ENCODE peak calls at places on chromosomes 13 and 19, in seven cellular contexts. O is endothelial cell, I is osteocyte, Y is lower lobe of right lung, S is fibroblast of lung, V is adrenal gland, Z is AG04450. N is an unnamed sample.

GRCh38 chr13:59906413-59907027 is 257.2 kb downstream of the DIAPH3 start:
- DNase-seq in O (no peak), I (no peak), Y (no peak), S (peak; percentile 76), V (no peak), Z (peak; percentile 8), N (no peak)

GRCh38 chr13:59715591-59715990 is 448.1 kb downstream of the DIAPH3 start:
- DNase-seq in O (no peak), I (no peak), Y (no peak), S (no peak), V (no peak), Z (no peak), N (no peak)

GRCh38 chr13:48233886-48234488 is 981 bp downstream of the ITM2B start:
- DNase-seq in O (no peak), I (no peak), Y (no peak), S (peak; percentile 75), V (no peak), Z (no peak), N (peak; percentile 36)

GRCh38 chr13:32080328-32080744 is 48.8 kb downstream of the FRY start:
- DNase-seq in O (no peak), I (no peak), Y (no peak), S (no peak), V (no peak), Z (no peak), N (no peak)

GRCh38 chr19:58579473-58580142 is 6.5 kb upstream of the MZF1 start:
- DNase-seq in O (no peak), I (peak; percentile 71), Y (no peak), S (no peak), V (peak; percentile 19), Z (no peak), N (no peak)

GRCh38 chr19:50928841-50929240 is 17.6 kb upstream of the KLK4 start:
- DNase-seq in O (no peak), I (no peak), Y (no peak), S (no peak), V (no peak), Z (no peak), N (no peak)

GRCh38 chr13:111204438-111205177 is 89.5 kb downstream of the ARHGEF7 start:
- DNase-seq in O (no peak), I (no peak), Y (peak; percentile 73), S (peak; percentile 86), V (peak; percentile 64), Z (peak; percentile 55), N (no peak)

GRCh38 chr19:7729831-7730285 is 2.1 kb downstream of the CLEC4G start:
- DNase-seq in O (no peak), I (no peak), Y (no peak), S (no peak), V (no peak), Z (no peak), N (no peak)

GRCh38 chr19:771332-771785 is 20.4 kb downstream of the MISP start:
- DNase-seq in O (peak; percentile 69), I (no peak), Y (no peak), S (peak; percentile 57), V (no peak), Z (no peak), N (no peak)

GRCh38 chr19:35641515-35642151 is at the start of gene ETV2:
- DNase-seq in O (peak; percentile 68), I (no peak), Y (no peak), S (peak; percentile 13), V (peak; percentile 50), Z (no peak), N (peak; percentile 54)

GRCh38 chr13:25819856-25820530 is 231.8 kb downstream of the SHISA2 start:
- DNase-seq in O (no peak), I (no peak), Y (no peak), S (no peak), V (no peak), Z (no peak), N (no peak)

GRCh38 chr13:67023088-67023893 is 206.8 kb downstream of the PCDH9 start:
- DNase-seq in O (peak; percentile 9), I (no peak), Y (no peak), S (peak; percentile 88), V (no peak), Z (peak; percentile 45), N (no peak)

GRCh38 chr19:35549174-35549788 is 3.9 kb downstream of the TMEM147 start:
- DNase-seq in O (peak; percentile 65), I (no peak), Y (no peak), S (peak; percentile 70), V (peak; percentile 79), Z (no peak), N (peak; percentile 39)

GRCh38 chr19:33005440-33005839 is 33.4 kb downstream of the FAAP24 start:
- DNase-seq in O (no peak), I (no peak), Y (no peak), S (no peak), V (no peak), Z (no peak), N (no peak)

GRCh38 chr13:107374038-107374437 is 806.1 kb upstream of the ARGLU1 start:
- DNase-seq in O (no peak), I (no peak), Y (no peak), S (no peak), V (no peak), Z (no peak), N (no peak)

GRCh38 chr13:110625771-110626321 is 10.5 kb downstream of the NAXD start:
- DNase-seq in O (no peak), I (no peak), Y (no peak), S (no peak), V (no peak), Z (no peak), N (no peak)

GRCh38 chr19:46489445-46490272 is 6.0 kb downstream of the PNMA8B start:
- DNase-seq in O (no peak), I (no peak), Y (peak; percentile 65), S (peak; percentile 56), V (peak; percentile 82), Z (no peak), N (peak; percentile 85)

GRCh38 chr19:17997969-17998826 is 9.8 kb upstream of the ARRDC2 start:
- DNase-seq in O (peak; percentile 44), I (no peak), Y (no peak), S (peak; percentile 44), V (no peak), Z (no peak), N (no peak)

GRCh38 chr19:46373573-46374359 is 26.9 kb downstream of the PPP5C start:
- DNase-seq in O (no peak), I (peak; percentile 94), Y (peak; percentile 93), S (no peak), V (peak; percentile 78), Z (no peak), N (no peak)

GRCh38 chr13:74290324-74290773 is 156.1 kb upstream of the KLF12 start:
- DNase-seq in O (no peak), I (no peak), Y (no peak), S (peak; percentile 77), V (peak; percentile 39), Z (peak; percentile 48), N (peak; percentile 36)

GRCh38 chr19:9078651-9079050 is 8.2 kb upstream of the OR1M1 start:
- DNase-seq in O (no peak), I (no peak), Y (no peak), S (no peak), V (no peak), Z (no peak), N (no peak)

GRCh38 chr13:110629735-110630134 is 14.4 kb downstream of the NAXD start:
- DNase-seq in O (no peak), I (no peak), Y (no peak), S (no peak), V (no peak), Z (no peak), N (no peak)

GRCh38 chr19:14089662-14090508 is 666 bp downstream of the SAMD1 start:
- DNase-seq in O (peak; percentile 57), I (no peak), Y (peak; percentile 76), S (peak; percentile 64), V (peak; percentile 68), Z (no peak), N (no peak)

GRCh38 chr19:16364231-16364865 is 39.7 kb downstream of the KLF2 start:
- DNase-seq in O (no peak), I (no peak), Y (no peak), S (no peak), V (no peak), Z (no peak), N (no peak)

GRCh38 chr19:34667349-34668076 is 9.4 kb downstream of the SCGB2B2 start:
- DNase-seq in O (no peak), I (no peak), Y (peak; percentile 61), S (peak; percentile 40), V (peak; percentile 50), Z (no peak), N (no peak)

DNA sequence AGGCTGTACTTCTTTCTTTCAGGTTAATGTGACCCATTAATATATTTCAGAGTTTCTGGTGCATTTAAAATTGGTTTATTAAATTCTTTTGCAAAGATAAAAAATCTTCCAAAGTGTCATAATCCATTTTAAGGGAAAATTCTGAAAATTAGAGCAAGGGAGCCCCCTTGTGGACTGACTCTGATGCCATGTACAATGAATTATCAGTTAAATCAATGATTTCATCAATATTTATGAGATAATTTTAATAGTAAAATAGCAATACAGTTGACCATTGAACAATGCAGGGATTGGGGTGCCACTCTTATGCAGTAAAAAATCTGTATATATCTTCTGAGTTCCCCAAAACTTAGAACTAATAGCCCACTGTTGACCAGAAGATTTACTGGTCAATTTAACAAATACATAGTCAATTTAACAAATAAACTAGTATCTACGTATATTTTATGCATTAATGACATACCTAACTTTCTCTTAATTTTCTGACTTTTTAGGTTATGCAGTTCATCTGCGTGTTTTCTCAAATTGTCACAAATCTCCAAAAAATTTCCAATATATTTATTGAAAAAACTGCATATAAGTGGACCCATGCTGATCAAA is 479.1 kb upstream of the MIR17HG start:
- DNase-seq in O (peak; percentile 17), I (no peak), Y (no peak), S (peak; percentile 55), V (peak; percentile 47), Z (no peak), N (peak; percentile 39)
- TF ChIP-seq CTCF in O (peak; percentile 91), I (peak; percentile 81), Y (peak; percentile 63), S (peak; percentile 65), V (peak; percentile 49), Z (peak; percentile 73), N (peak; percentile 52)

GRCh38 chr19:29741776-29742175 is 26.7 kb upstream of the C19orf12 start:
- DNase-seq in O (no peak), I (no peak), Y (no peak), S (no peak), V (no peak), Z (no peak), N (no peak)
- TF ChIP-seq CTCF in O (no peak), I (no peak), Y (no peak), S (no peak), V (no peak), Z (no peak), N (no peak)

GRCh38 chr19:53659292-53659691 is 27.5 kb downstream of the DPRX start:
- DNase-seq in O (peak; percentile 31), I (no peak), Y (no peak), S (no peak), V (no peak), Z (no peak), N (peak; percentile 65)
- TF ChIP-seq CTCF in O (no peak), I (no peak), Y (peak; percentile 45), S (no peak), V (no peak), Z (no peak), N (no peak)

DNA sequence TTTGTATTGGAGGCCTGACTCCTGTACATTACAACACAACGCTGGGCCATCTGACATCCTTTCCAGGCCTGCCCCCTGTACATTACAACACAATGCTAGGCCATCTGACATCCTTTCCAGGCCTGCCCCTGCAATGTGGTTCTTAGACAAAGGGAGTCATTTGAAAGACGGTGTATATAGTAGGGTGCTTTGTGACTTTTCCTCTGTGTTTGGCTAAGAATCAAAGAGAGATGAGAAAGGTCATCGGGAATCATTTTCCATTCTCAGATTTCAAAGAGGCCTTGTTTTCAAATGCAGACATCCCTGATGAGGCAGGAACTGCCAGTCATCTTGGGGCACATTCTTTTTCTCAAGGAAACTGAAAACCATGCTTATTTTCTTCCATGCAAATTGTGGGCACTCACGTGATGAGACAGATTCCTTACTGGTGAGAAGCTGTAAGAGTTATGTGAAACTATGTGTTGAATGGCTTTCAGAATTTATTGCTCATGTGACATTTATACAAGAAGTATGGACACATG is 551.6 kb downstream of the MYO16 start:
- DNase-seq in O (no peak), I (no peak), Y (no peak), S (peak; percentile 83), V (no peak), Z (peak; percentile 70), N (no peak)
- TF ChIP-seq CTCF in O (no peak), I (no peak), Y (no peak), S (no peak), V (no peak), Z (no peak), N (no peak)